ENCODE peak calls at places on chromosome 3, in five cellular contexts. One of them, this sample, is unnamed.

GRCh38 chr3:173639098-173639497 is 241.6 kb downstream of the NLGN1 start:
- DNase-seq in breast epithelium: no peak
- DNase-seq in nephron progenitor cell: no peak
- DNase-seq in CD4-positive, alpha-beta T cell: no peak
- DNase-seq in GM12865: no peak
- DNase-seq in this sample: no peak

GRCh38 chr3:123652346-123652984 is 67.6 kb upstream of the HACD2 start:
- DNase-seq in nephron progenitor cell: peak
- DNase-seq in CD4-positive, alpha-beta T cell: peak
- DNase-seq in GM12865: peak
- DNase-seq in breast epithelium: peak
- DNase-seq in this sample: peak

GRCh38 chr3:181622365-181622764 is 89.4 kb upstream of the SOX2 start:
- DNase-seq in GM12865: no peak
- DNase-seq in breast epithelium: no peak
- DNase-seq in nephron progenitor cell: no peak
- DNase-seq in CD4-positive, alpha-beta T cell: no peak
- DNase-seq in this sample: no peak

GRCh38 chr3:157240413-157240812 is 80.5 kb upstream of the CCNL1 start:
- DNase-seq in GM12865: no peak
- DNase-seq in nephron progenitor cell: no peak
- DNase-seq in CD4-positive, alpha-beta T cell: no peak
- DNase-seq in breast epithelium: no peak
- DNase-seq in this sample: no peak

GRCh38 chr3:107884719-107885460 is 205.9 kb downstream of the CD47 start:
- DNase-seq in GM12865: no peak
- DNase-seq in CD4-positive, alpha-beta T cell: no peak
- DNase-seq in nephron progenitor cell: no peak
- DNase-seq in breast epithelium: no peak
- DNase-seq in this sample: no peak

GRCh38 chr3:1571736-1572135 is 478.9 kb downstream of the CNTN6 start:
- DNase-seq in breast epithelium: no peak
- DNase-seq in nephron progenitor cell: no peak
- DNase-seq in GM12865: no peak
- DNase-seq in CD4-positive, alpha-beta T cell: no peak
- DNase-seq in this sample: no peak

GRCh38 chr3:11021611-11022011 is 29.1 kb downstream of the SLC6A1 start:
- DNase-seq in GM12865: no peak
- DNase-seq in breast epithelium: no peak
- DNase-seq in nephron progenitor cell: no peak
- DNase-seq in CD4-positive, alpha-beta T cell: no peak
- DNase-seq in this sample: no peak

GRCh38 chr3:170240671-170241070 is 18.4 kb downstream of the PRKCI start:
- DNase-seq in CD4-positive, alpha-beta T cell: no peak
- DNase-seq in nephron progenitor cell: no peak
- DNase-seq in breast epithelium: no peak
- DNase-seq in GM12865: no peak
- DNase-seq in this sample: no peak

GRCh38 chr3:44982817-44983216 is 6.8 kb downstream of the EXOSC7 start:
- DNase-seq in CD4-positive, alpha-beta T cell: no peak
- DNase-seq in GM12865: no peak
- DNase-seq in nephron progenitor cell: no peak
- DNase-seq in breast epithelium: no peak
- DNase-seq in this sample: no peak

GRCh38 chr3:37999836-38000235 is 9.2 kb downstream of the VILL start:
- DNase-seq in GM12865: no peak
- DNase-seq in nephron progenitor cell: no peak
- DNase-seq in CD4-positive, alpha-beta T cell: no peak
- DNase-seq in breast epithelium: no peak
- DNase-seq in this sample: no peak

GRCh38 chr3:132554437-132554836 is 42.6 kb upstream of the ACKR4 start:
- DNase-seq in GM12865: no peak
- DNase-seq in CD4-positive, alpha-beta T cell: no peak
- DNase-seq in nephron progenitor cell: no peak
- DNase-seq in breast epithelium: no peak
- DNase-seq in this sample: no peak

DNA sequence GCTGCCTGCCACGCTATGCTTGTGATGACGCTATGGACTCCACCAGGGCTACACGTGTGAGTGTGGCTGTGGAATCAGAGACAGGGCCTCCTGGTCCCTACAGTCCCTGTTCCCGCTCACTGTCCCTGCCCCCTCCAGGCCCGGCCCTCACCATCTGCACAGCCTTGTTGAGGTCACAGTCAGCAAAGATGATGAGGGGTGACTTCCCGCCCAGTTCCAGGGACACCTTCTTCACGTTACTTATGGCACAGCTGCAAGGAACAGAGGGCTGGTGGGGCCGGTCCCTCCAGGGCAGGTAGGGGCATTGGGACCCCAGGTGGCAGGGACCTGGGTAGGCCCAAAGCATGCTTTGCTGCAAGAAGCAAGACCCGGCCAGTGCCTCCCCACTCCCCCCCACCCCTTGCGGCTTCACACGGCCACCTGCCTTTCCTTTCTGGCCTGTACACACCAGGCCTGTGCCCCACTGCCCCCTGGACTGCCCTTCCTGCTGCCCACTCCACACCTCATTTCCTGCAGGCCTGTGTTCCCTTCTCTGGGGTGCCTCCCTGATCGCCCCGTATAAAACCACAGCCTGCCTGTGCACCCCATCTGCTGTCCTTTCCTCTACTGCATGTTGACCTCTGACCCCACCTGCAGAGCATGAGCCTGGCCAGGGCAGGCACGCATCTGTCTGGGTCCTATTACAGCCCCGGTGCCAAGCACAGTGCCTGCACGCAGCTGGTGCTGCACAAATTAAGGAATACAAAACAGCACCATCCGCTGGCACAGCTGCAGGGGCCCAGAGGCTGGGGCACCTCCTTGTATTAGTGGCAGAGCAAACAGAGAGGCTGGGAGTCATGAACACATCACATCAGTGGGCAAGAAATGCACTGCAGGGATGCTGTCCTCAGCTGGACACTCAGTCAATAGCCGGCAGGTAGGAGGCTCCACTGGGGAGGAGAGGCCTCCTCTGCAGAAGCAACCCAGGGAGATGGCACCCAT is 30.8 kb upstream of the SLC41A3 start:
- DNase-seq in nephron progenitor cell: no peak
- DNase-seq in breast epithelium: no peak
- DNase-seq in GM12865: no peak
- DNase-seq in CD4-positive, alpha-beta T cell: no peak
- DNase-seq in this sample: no peak
- TF ChIP-seq CTCF in nephron progenitor cell: no peak
- TF ChIP-seq CTCF in breast epithelium: no peak
- TF ChIP-seq CTCF in GM12865: no peak
- TF ChIP-seq CTCF in CD4-positive, alpha-beta T cell: no peak
- TF ChIP-seq CTCF in this sample: no peak

GRCh38 chr3:103818800-103819199 is 1384.0 kb downstream of the ZPLD1 start:
- DNase-seq in breast epithelium: no peak
- DNase-seq in CD4-positive, alpha-beta T cell: no peak
- DNase-seq in nephron progenitor cell: no peak
- DNase-seq in GM12865: no peak
- DNase-seq in this sample: no peak
- TF ChIP-seq CTCF in breast epithelium: no peak
- TF ChIP-seq CTCF in CD4-positive, alpha-beta T cell: no peak
- TF ChIP-seq CTCF in nephron progenitor cell: no peak
- TF ChIP-seq CTCF in GM12865: no peak
- TF ChIP-seq CTCF in this sample: no peak

GRCh38 chr3:134377896-134378295 is 3.6 kb upstream of the AMOTL2 start:
- DNase-seq in GM12865: no peak
- DNase-seq in breast epithelium: no peak
- DNase-seq in CD4-positive, alpha-beta T cell: no peak
- DNase-seq in nephron progenitor cell: no peak
- DNase-seq in this sample: no peak

GRCh38 chr3:134380249-134380648 is 6.0 kb upstream of the AMOTL2 start:
- DNase-seq in CD4-positive, alpha-beta T cell: no peak
- DNase-seq in GM12865: peak
- DNase-seq in nephron progenitor cell: no peak
- DNase-seq in breast epithelium: no peak
- DNase-seq in this sample: no peak

GRCh38 chr3:134378818-134379217 is 4.6 kb upstream of the AMOTL2 start:
- DNase-seq in nephron progenitor cell: no peak
- DNase-seq in GM12865: peak
- DNase-seq in breast epithelium: no peak
- DNase-seq in CD4-positive, alpha-beta T cell: no peak
- DNase-seq in this sample: no peak

GRCh38 chr3:134376786-134377431 is 2.7 kb upstream of the AMOTL2 start:
- DNase-seq in GM12865: no peak
- DNase-seq in breast epithelium: no peak
- DNase-seq in CD4-positive, alpha-beta T cell: no peak
- DNase-seq in nephron progenitor cell: no peak
- DNase-seq in this sample: no peak

DNA sequence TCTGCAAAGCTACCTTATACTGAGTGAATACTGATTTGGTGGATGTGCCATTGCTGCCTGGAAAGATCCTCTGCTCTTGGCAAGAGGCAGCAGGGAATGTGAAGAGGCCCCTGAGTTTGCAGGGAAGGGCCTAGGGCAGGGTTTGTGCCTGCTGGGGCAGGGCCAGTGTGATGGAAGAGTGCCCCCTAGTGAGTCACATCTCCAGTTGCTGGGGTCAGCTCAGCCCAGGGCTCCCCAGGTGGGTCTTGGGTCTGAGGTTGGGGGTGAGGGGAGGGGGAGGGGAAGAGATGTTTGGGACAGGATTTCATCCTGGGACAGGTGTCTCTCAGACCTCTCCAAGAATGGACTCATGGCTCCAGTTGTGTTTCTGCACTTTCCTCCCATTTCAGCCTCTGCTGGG is 4.1 kb upstream of the AMOTL2 start:
- DNase-seq in breast epithelium: no peak
- DNase-seq in nephron progenitor cell: no peak
- DNase-seq in CD4-positive, alpha-beta T cell: peak
- DNase-seq in GM12865: peak
- DNase-seq in this sample: no peak
- TF ChIP-seq CTCF in breast epithelium: no peak
- TF ChIP-seq CTCF in nephron progenitor cell: peak
- TF ChIP-seq CTCF in CD4-positive, alpha-beta T cell: no peak
- TF ChIP-seq CTCF in GM12865: peak
- TF ChIP-seq CTCF in this sample: no peak

GRCh38 chr3:128560768-128561167 is 67.8 kb upstream of the GATA2 start:
- DNase-seq in CD4-positive, alpha-beta T cell: no peak
- DNase-seq in breast epithelium: no peak
- DNase-seq in nephron progenitor cell: no peak
- DNase-seq in GM12865: no peak
- DNase-seq in this sample: no peak
- TF ChIP-seq CTCF in CD4-positive, alpha-beta T cell: no peak
- TF ChIP-seq CTCF in breast epithelium: no peak
- TF ChIP-seq CTCF in nephron progenitor cell: no peak
- TF ChIP-seq CTCF in GM12865: no peak
- TF ChIP-seq CTCF in this sample: no peak

GRCh38 chr3:139934557-139935070 is 371 bp upstream of the CLSTN2 start:
- DNase-seq in CD4-positive, alpha-beta T cell: no peak
- DNase-seq in GM12865: peak
- DNase-seq in breast epithelium: no peak
- DNase-seq in nephron progenitor cell: peak
- DNase-seq in this sample: peak
- TF ChIP-seq CTCF in CD4-positive, alpha-beta T cell: no peak
- TF ChIP-seq CTCF in GM12865: no peak
- TF ChIP-seq CTCF in breast epithelium: no peak
- TF ChIP-seq CTCF in nephron progenitor cell: peak
- TF ChIP-seq CTCF in this sample: no peak

DNA sequence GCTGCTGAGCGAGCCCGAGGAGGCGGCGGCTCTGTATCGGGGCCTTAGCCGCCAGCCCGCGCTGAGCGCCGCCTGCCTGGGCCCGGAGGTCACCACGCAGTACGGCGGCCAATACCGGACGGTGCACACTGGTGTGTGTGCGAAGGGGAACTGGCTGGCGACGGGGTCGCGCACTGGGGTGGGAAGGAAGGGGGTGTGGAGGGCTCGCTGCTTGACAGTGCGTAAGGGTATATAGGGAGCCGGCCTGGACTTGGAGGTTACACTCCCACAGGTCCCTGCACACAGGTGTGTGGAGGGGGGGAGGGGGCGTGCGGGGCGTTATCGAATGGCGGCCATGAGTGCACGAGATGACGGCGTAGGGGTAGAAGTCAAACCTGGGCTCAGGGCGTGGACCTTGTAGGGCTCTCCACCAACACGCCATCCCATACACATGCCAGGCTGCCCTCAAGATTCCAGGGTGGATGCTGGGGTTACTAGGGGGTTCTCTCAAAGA is 386 bp downstream of the APEH start:
- DNase-seq in CD4-positive, alpha-beta T cell: peak
- DNase-seq in GM12865: no peak
- DNase-seq in breast epithelium: no peak
- DNase-seq in nephron progenitor cell: no peak
- DNase-seq in this sample: no peak
- TF ChIP-seq CTCF in CD4-positive, alpha-beta T cell: no peak
- TF ChIP-seq CTCF in GM12865: no peak
- TF ChIP-seq CTCF in breast epithelium: no peak
- TF ChIP-seq CTCF in nephron progenitor cell: no peak
- TF ChIP-seq CTCF in this sample: no peak

GRCh38 chr3:57856675-57857074 is 100.6 kb downstream of the SLMAP start:
- DNase-seq in nephron progenitor cell: no peak
- DNase-seq in CD4-positive, alpha-beta T cell: no peak
- DNase-seq in GM12865: peak
- DNase-seq in breast epithelium: no peak
- DNase-seq in this sample: no peak

GRCh38 chr3:57851304-57851703 is 95.2 kb downstream of the SLMAP start:
- DNase-seq in GM12865: no peak
- DNase-seq in nephron progenitor cell: no peak
- DNase-seq in breast epithelium: no peak
- DNase-seq in CD4-positive, alpha-beta T cell: no peak
- DNase-seq in this sample: no peak

GRCh38 chr3:57855943-57856342 is 99.8 kb downstream of the SLMAP start:
- DNase-seq in nephron progenitor cell: no peak
- DNase-seq in GM12865: no peak
- DNase-seq in breast epithelium: no peak
- DNase-seq in CD4-positive, alpha-beta T cell: no peak
- DNase-seq in this sample: no peak

GRCh38 chr3:57855281-57855680 is 99.2 kb downstream of the SLMAP start:
- DNase-seq in CD4-positive, alpha-beta T cell: no peak
- DNase-seq in nephron progenitor cell: no peak
- DNase-seq in breast epithelium: no peak
- DNase-seq in GM12865: no peak
- DNase-seq in this sample: no peak

GRCh38 chr3:57852896-57853295 is 96.8 kb downstream of the SLMAP start:
- DNase-seq in breast epithelium: no peak
- DNase-seq in CD4-positive, alpha-beta T cell: no peak
- DNase-seq in GM12865: no peak
- DNase-seq in nephron progenitor cell: no peak
- DNase-seq in this sample: no peak
- TF ChIP-seq CTCF in breast epithelium: no peak
- TF ChIP-seq CTCF in CD4-positive, alpha-beta T cell: no peak
- TF ChIP-seq CTCF in GM12865: no peak
- TF ChIP-seq CTCF in nephron progenitor cell: no peak
- TF ChIP-seq CTCF in this sample: no peak

GRCh38 chr3:90092994-90093393 is 985.6 kb downstream of the EPHA3 start:
- DNase-seq in breast epithelium: no peak
- DNase-seq in CD4-positive, alpha-beta T cell: no peak
- DNase-seq in GM12865: peak
- DNase-seq in nephron progenitor cell: no peak
- DNase-seq in this sample: no peak

DNA sequence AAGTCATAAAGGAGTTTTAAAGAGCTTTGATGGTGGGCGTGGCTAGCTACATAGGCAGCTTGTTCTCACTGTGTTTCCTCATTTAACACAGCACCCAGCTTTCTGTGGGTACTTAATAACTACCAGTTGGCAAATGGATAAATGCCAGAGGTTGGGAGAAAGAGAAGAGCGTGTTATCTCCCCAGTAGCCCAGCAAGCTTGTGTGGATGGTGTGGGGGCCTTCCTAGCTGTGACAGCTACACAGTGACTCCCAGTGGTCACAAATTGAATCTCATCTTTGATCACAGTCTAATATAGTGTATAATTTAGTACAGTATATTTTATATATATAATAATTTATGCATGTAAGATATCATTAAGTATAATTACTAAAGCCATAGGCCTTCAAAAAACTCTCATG is 984.1 kb downstream of the EPHA3 start:
- DNase-seq in nephron progenitor cell: peak
- DNase-seq in GM12865: peak
- DNase-seq in breast epithelium: no peak
- DNase-seq in CD4-positive, alpha-beta T cell: no peak
- DNase-seq in this sample: peak
- TF ChIP-seq CTCF in nephron progenitor cell: peak
- TF ChIP-seq CTCF in GM12865: peak
- TF ChIP-seq CTCF in breast epithelium: no peak
- TF ChIP-seq CTCF in CD4-positive, alpha-beta T cell: no peak
- TF ChIP-seq CTCF in this sample: peak